ENCODE peak calls at places on chromosomes 3 and 15, in seven cellular contexts. F, K, I, Q, D, V and G are unnamed samples.

GRCh38 chr3:12070098-12070497 is 65.9 kb downstream of the SYN2 start:
- DNase-seq in F (no peak), K (no peak), I (no peak), Q (no peak), D (no peak), V (no peak), G (no peak)

GRCh38 chr3:20773320-20773984 is 587.4 kb upstream of the SGO1 start:
- DNase-seq in F (no peak), K (no peak), I (no peak), Q (no peak), D (no peak), V (no peak), G (no peak)

GRCh38 chr3:195068045-195068444 is 202.9 kb downstream of the XXYLT1 start:
- DNase-seq in F (no peak), K (no peak), I (no peak), Q (no peak), D (no peak), V (peak), G (no peak)

GRCh38 chr3:143315766-143316165 is 196.2 kb downstream of the CHST2 start:
- DNase-seq in F (no peak), K (no peak), I (no peak), Q (no peak), D (no peak), V (no peak), G (no peak)

GRCh38 chr3:11964553-11964952 is 39.6 kb upstream of the SYN2 start:
- DNase-seq in F (no peak), K (no peak), I (no peak), Q (no peak), D (no peak), V (no peak), G (no peak)

GRCh38 chr3:42228796-42229195 is 37.2 kb downstream of the CCK start:
- DNase-seq in F (no peak), K (no peak), I (no peak), Q (no peak), D (no peak), V (no peak), G (no peak)

GRCh38 chr3:12940854-12941253 is 99.5 kb upstream of the RPL32 start:
- DNase-seq in F (no peak), K (no peak), I (no peak), Q (no peak), D (no peak), V (no peak), G (no peak)

GRCh38 chr3:81308296-81308695 is 453.1 kb downstream of the GBE1 start:
- DNase-seq in F (no peak), K (no peak), I (no peak), Q (no peak), D (no peak), V (no peak), G (no peak)

GRCh38 chr15:35934383-35935049 is 388.6 kb upstream of the DPH6 start:
- DNase-seq in F (no peak), K (no peak), I (no peak), Q (no peak), D (no peak), V (no peak), G (no peak)

GRCh38 chr15:25243800-25244097 is 195.1 kb downstream of the UBE3A start:
- DNase-seq in F (no peak), K (no peak), I (no peak), Q (no peak), D (no peak), V (no peak), G (no peak)